ENCODE peak calls at places on chromosomes 16 and 17, in five cellular contexts. G is sigmoid colon, W is transverse colon, U is H1, M is endothelial cell of umbilical vein. S is an unnamed sample. For H3K9me3, the result is how much of the 10 kb centered on the place peaks cover.

GRCh38 chr16:13992322-13992721 is 72.4 kb downstream of the ERCC4 start:
- DNase-seq in G (no peak), W (no peak), U (no peak), M (no peak), S (peak)

GRCh38 chr17:35256629-35257028 is 13.8 kb downstream of the SLFN5 start:
- DNase-seq in G (no peak), W (no peak), U (no peak), M (peak), S (no peak)

GRCh38 chr16:12323007-12323699 is 346.6 kb downstream of the SNX29 start:
- DNase-seq in G (no peak), W (no peak), U (no peak), M (no peak), S (no peak)

GRCh38 chr16:86931410-86931941 is 353.1 kb downstream of the FOXL1 start:
- DNase-seq in G (no peak), W (no peak), U (no peak), M (peak), S (no peak)

GRCh38 chr16:1426734-1427451 is 4.0 kb upstream of the PERCC1 start:
- DNase-seq in G (no peak), W (no peak), U (no peak), M (no peak), S (no peak)

GRCh38 chr16:85936761-85937343 is 37.9 kb downstream of the IRF8 start:
- DNase-seq in G (no peak), W (no peak), U (no peak), M (no peak), S (no peak)

GRCh38 chr16:53770641-53771040 is 66.7 kb downstream of the FTO start:
- DNase-seq in G (no peak), W (no peak), U (no peak), M (no peak), S (no peak)

GRCh38 chr16:88831838-88832237 is 20.1 kb upstream of the APRT start:
- DNase-seq in G (no peak), W (no peak), U (no peak), M (no peak), S (no peak)

GRCh38 chr16:46929378-46930332 is 43.8 kb downstream of the DNAJA2 start:
- DNase-seq in G (peak), W (peak), U (peak), M (peak), S (no peak)

GRCh38 chr17:20203021-20203420 is 193.9 kb downstream of the SPECC1 start:
- DNase-seq in G (no peak), W (no peak), U (no peak), M (no peak), S (no peak)

GRCh38 chr17:69592692-69593350 is 178.3 kb downstream of the MAP2K6 start:
- DNase-seq in G (no peak), W (no peak), U (no peak), M (no peak), S (no peak)

GRCh38 chr17:44502598-44503079 is 567 bp downstream of the GPATCH8 start:
- DNase-seq in G (no peak), W (no peak), U (no peak), M (peak), S (no peak)

GRCh38 chr17:56785997-56786680 is 47.6 kb downstream of the C17orf67 start:
- DNase-seq in G (no peak), W (no peak), U (no peak), M (no peak), S (no peak)

GRCh38 chr16:67169642-67170167 is 633 bp upstream of the NOL3 start:
- DNase-seq in G (no peak), W (peak), U (no peak), M (peak), S (no peak)

GRCh38 chr16:84768798-84769177 is 51.0 kb upstream of the CRISPLD2 start:
- DNase-seq in G (no peak), W (no peak), U (no peak), M (no peak), S (no peak)

GRCh38 chr17:28255616-28256015 is 63.4 kb upstream of the TMEM97 start:
- DNase-seq in G (no peak), W (no peak), U (no peak), M (no peak), S (no peak)

GRCh38 chr17:81869221-81870154 is 1.6 kb downstream of the ARHGDIA start:
- DNase-seq in G (peak), W (peak), U (no peak), M (peak), S (no peak)

GRCh38 chr16:2295056-2295798 is 27.3 kb upstream of the RNPS1 start:
- DNase-seq in G (no peak), W (no peak), U (no peak), M (no peak), S (no peak)

GRCh38 chr17:38509008-38509771 is 80.9 kb downstream of the ARHGAP23 start:
- DNase-seq in G (peak), W (peak), U (peak), M (peak), S (peak)

GRCh38 chr17:17402558-17402957 is 74.2 kb upstream of the MED9 start:
- DNase-seq in G (no peak), W (no peak), U (no peak), M (no peak), S (no peak)

GRCh38 chr17:73410586-73411329 is 99.0 kb upstream of the CDC42EP4 start:
- DNase-seq in G (peak), W (no peak), U (no peak), M (no peak), S (no peak)

GRCh38 chr17:18955009-18955408 is 3.0 kb downstream of the SLC5A10 start:
- DNase-seq in G (no peak), W (no peak), U (no peak), M (no peak), S (no peak)

GRCh38 chr17:40218006-40218739 is 931 bp upstream of the WIPF2 start:
- DNase-seq in G (peak), W (no peak), U (no peak), M (no peak), S (no peak)

GRCh38 chr17:18011286-18011685 is 27.7 kb downstream of the ATPAF2 start:
- DNase-seq in G (no peak), W (no peak), U (no peak), M (no peak), S (no peak)

GRCh38 chr16:4691666-4692412 is 1.5 kb upstream of the NUDT16L1 start:
- DNase-seq in G (peak), W (no peak), U (no peak), M (no peak), S (no peak)

GRCh38 chr17:31405941-31406371 is 14.5 kb downstream of the RAB11FIP4 start:
- DNase-seq in G (no peak), W (no peak), U (no peak), M (no peak), S (no peak)

GRCh38 chr17:1713878-1714487 is 3.8 kb upstream of the TLCD2 start:
- DNase-seq in G (no peak), W (peak), U (no peak), M (peak), S (no peak)

GRCh38 chr16:86579268-86580062 is 1.1 kb downstream of the FOXL1 start:
- DNase-seq in G (no peak), W (no peak), U (no peak), M (no peak), S (no peak)

GRCh38 chr16:22643886-22644285 is 133.2 kb downstream of the NPIPB5 start:
- DNase-seq in G (no peak), W (no peak), U (no peak), M (no peak), S (no peak)

GRCh38 chr17:18932360-18933055 is 19.5 kb upstream of the SLC5A10 start:
- DNase-seq in G (no peak), W (no peak), U (no peak), M (no peak), S (no peak)

GRCh38 chr16:74950511-74950910 is 34.4 kb downstream of the WDR59 start:
- DNase-seq in G (no peak), W (no peak), U (no peak), M (no peak), S (no peak)

GRCh38 chr17:3012926-3013581 is 50.4 kb downstream of the OR1D5 start:
- DNase-seq in G (peak), W (peak), U (peak), M (peak), S (no peak)

GRCh38 chr17:16287563-16288027 is 65.7 kb downstream of the CENPV start:
- DNase-seq in G (no peak), W (peak), U (no peak), M (peak), S (no peak)

GRCh38 chr17:46053911-46054534 is 55.0 kb downstream of the STH start:
- DNase-seq in G (no peak), W (no peak), U (no peak), M (no peak), S (no peak)

GRCh38 chr17:57601328-57601727 is 143.8 kb downstream of the CCDC182 start:
- DNase-seq in G (no peak), W (no peak), U (no peak), M (no peak), S (no peak)

DNA sequence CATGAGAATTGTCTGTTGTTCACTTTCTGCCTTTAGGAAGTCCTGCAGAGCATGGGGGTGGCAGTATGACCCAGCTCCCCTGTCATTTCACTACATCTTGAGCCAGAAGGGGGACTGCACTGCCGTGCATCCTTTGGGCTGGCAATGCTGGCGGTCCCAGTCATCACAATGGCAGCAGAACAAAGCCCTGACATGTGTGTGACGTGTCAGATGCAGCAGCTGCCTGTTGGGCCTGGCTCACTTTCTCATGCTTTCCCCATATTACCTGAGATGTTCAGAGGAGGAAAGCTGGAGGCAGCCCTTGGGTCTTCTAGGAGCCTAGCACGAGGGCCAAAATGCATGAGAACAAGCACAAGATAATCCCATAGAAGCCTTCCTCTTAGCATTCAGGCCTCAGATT is 6.3 kb upstream of the ABAT start:
- DNase-seq in G (no peak), W (no peak), U (no peak), M (no peak), S (no peak)
- H3K9me3 ChIP-seq in G (under half), W (under half), U (under half), M (under half), S (under half)

GRCh38 chr17:6755731-6756184 is at the start of gene XAF1:
- DNase-seq in G (peak), W (peak), U (no peak), M (peak), S (no peak)
- TF ChIP-seq POLR2AphosphoS5 in G (peak), W (peak), U (no peak), M (no peak), S (peak)

GRCh38 chr16:35735403-35736251 is 2276.2 kb downstream of the TP53TG3F start:
- DNase-seq in G (no peak), W (no peak), U (no peak), M (no peak), S (peak)
- H3K9me3 ChIP-seq in G (under half), W (under half), U (half or more), M (under half), S (under half)

GRCh38 chr16:8716592-8716991 is 42.2 kb downstream of the ABAT start:
- DNase-seq in G (no peak), W (no peak), U (no peak), M (no peak), S (no peak)
- TF ChIP-seq POLR2AphosphoS5 in G (no peak), W (no peak), U (no peak), M (no peak), S (no peak)

GRCh38 chr16:35744716-35745115 is 2285.3 kb downstream of the TP53TG3F start:
- DNase-seq in G (no peak), W (no peak), U (no peak), M (no peak), S (peak)
- H3K9me3 ChIP-seq in G (under half), W (under half), U (half or more), M (under half), S (under half)

DNA sequence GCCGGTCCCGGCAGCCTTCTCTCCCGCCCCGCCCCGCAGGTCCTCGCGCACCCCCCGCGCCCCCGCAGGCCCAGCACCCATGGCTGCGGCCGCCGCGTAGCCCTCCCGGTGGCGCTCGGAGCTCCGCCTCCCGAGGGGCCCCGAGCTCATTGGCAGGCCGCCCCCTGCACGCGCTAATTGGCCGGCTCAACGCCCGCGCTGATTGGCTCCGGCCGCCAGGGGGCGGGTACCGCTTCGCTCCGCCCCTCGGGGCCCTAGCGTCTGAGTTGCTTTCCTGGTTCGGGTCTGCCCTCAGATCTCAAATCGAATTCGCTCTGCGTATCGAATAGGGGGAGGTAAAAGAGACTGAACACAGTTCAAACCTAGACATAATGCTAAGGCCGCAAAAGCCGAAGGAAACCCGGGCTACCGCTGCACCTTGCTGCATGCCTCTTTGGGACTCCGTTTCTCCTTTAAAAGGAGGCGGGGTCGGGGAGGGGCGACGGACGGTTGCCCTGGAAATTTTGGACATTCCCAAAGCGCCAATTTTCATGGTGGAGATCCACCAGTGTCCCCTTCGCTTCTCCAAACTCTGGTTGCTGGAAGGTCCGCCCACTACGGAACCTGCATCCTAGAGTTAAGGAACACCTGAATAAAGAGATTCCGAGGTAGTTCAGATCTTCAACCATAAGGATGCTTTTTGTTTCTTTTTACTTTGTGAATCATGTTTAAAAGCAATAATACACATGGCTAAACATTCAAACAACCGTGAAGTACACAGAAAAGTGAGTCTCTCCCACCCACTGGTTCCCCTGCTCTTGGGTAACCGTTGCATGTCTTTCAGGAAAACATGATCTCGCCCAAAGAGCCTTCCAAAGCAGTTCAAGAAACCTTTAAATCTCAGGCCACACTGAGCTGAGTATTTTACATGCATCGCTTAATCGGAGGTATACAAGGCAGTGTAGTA is at the start of gene DEXI:
- DNase-seq in G (peak), W (peak), U (peak), M (peak), S (peak)
- TF ChIP-seq POLR2AphosphoS5 in G (peak), W (peak), U (no peak), M (peak), S (peak)

GRCh38 chr17:33258291-33258690 is 34.8 kb downstream of the ASIC2 start:
- DNase-seq in G (no peak), W (no peak), U (no peak), M (no peak), S (no peak)
- H3K9me3 ChIP-seq in G (under half), W (under half), U (under half), M (under half), S (under half)

GRCh38 chr17:77491921-77492445 is 351.2 kb downstream of the SEC14L1 start:
- DNase-seq in G (peak), W (peak), U (no peak), M (no peak), S (no peak)
- TF ChIP-seq POLR2AphosphoS5 in G (no peak), W (no peak), U (no peak), M (no peak), S (no peak)

GRCh38 chr16:31819948-31820347 is 53.7 kb upstream of the ZNF267 start:
- DNase-seq in G (no peak), W (no peak), U (no peak), M (no peak), S (no peak)

DNA sequence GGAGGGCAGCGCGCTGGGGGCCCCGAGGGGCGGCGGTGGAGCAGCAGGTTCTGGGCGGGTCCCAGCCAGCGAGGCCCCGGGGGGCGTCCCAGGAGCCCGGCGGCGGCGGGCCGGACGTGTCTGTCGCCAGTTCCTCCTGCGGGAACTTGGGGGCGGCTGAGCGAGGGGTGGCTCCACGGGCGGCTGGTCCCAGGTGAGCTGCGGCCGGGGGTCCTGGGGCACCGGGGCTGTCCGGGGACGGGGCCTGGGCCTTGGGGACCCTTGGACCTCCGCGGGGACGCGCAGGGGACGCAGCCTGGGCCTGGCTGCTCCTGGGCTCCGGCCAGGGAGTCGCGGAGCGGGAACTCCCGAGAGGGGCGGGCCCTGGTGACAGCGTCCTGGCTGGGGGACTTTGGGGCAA is 54.2 kb upstream of the ZNF267 start:
- DNase-seq in G (no peak), W (no peak), U (no peak), M (no peak), S (no peak)
- H3K9me3 ChIP-seq in G (under half), W (under half), U (half or more), M (under half), S (under half)

GRCh38 chr17:7312432-7313027 is 2.6 kb downstream of the GPS2 start:
- DNase-seq in G (no peak), W (no peak), U (no peak), M (no peak), S (no peak)
- TF ChIP-seq POLR2AphosphoS5 in G (no peak), W (no peak), U (peak), M (no peak), S (no peak)